ENCODE peak calls at places on chromosomes 1 and 21, in four cellular contexts. K is Peyer's patch, U is astrocyte of the spinal cord, X is thoracic aorta. H is an unnamed sample.

GRCh38 chr1:111908222-111908621 is 81.2 kb downstream of the KCND3 start:
- DNase-seq in K (no peak), U (no peak), X (no peak), H (no peak)

GRCh38 chr1:155219592-155220031 is 11.1 kb downstream of the MTX1 start:
- DNase-seq in K (no peak), U (no peak), X (no peak), H (no peak)

GRCh38 chr1:92029241-92029922 is 403 bp upstream of the EPHX4 start:
- DNase-seq in K (no peak), U (no peak), X (no peak), H (no peak)

GRCh38 chr21:45792682-45793383 is 149.3 kb downstream of the PCBP3 start:
- DNase-seq in K (no peak), U (no peak), X (no peak), H (no peak)

GRCh38 chr21:39489380-39489924 is 37.7 kb downstream of the SH3BGR start:
- DNase-seq in K (no peak), U (no peak), X (no peak), H (no peak)

GRCh38 chr1:227788279-227789041 is 27.0 kb upstream of the PRSS38 start:
- DNase-seq in K (no peak), U (peak; percentile 20), X (no peak), H (peak; percentile 65)

GRCh38 chr1:92934395-92935378 is 26.6 kb downstream of the DIPK1A start:
- DNase-seq in K (no peak), U (peak; percentile 85), X (no peak), H (peak; percentile 17)

GRCh38 chr1:49356594-49356993 is 579.9 kb upstream of the BEND5 start:
- DNase-seq in K (no peak), U (no peak), X (no peak), H (no peak)

GRCh38 chr1:205396972-205397616 is 24.8 kb downstream of the LEMD1 start:
- DNase-seq in K (no peak), U (peak; percentile 12), X (no peak), H (peak; percentile 64)

GRCh38 chr1:40039245-40039756 is 1.2 kb upstream of the CAP1 start:
- DNase-seq in K (no peak), U (no peak), X (peak; percentile 17), H (peak; percentile 41)

GRCh38 chr1:108051625-108052382 is 86.8 kb upstream of the VAV3 start:
- DNase-seq in K (no peak), U (no peak), X (no peak), H (no peak)

GRCh38 chr1:204041803-204042505 is 31.0 kb upstream of the SOX13 start:
- DNase-seq in K (no peak), U (no peak), X (no peak), H (no peak)

GRCh38 chr1:208544058-208544457 is 299.9 kb upstream of the PLXNA2 start:
- DNase-seq in K (no peak), U (no peak), X (no peak), H (no peak)

GRCh38 chr1:228075801-228076271 is 6.7 kb upstream of the ARF1 start:
- DNase-seq in K (no peak), U (no peak), X (no peak), H (no peak)

GRCh38 chr1:3548156-3548893 is 63.0 kb downstream of the MEGF6 start:
- DNase-seq in K (no peak), U (no peak), X (no peak), H (no peak)

GRCh38 chr1:31588751-31589515 is 12.6 kb downstream of the TINAGL1 start:
- DNase-seq in K (peak; percentile 73), U (no peak), X (no peak), H (no peak)

GRCh38 chr1:200279810-200280411 is 129.9 kb downstream of the ZNF281 start:
- DNase-seq in K (no peak), U (peak; percentile 67), X (no peak), H (peak; percentile 72)

GRCh38 chr1:40663324-40664166 is 1.9 kb downstream of the RIMS3 start:
- DNase-seq in K (no peak), U (no peak), X (no peak), H (no peak)

GRCh38 chr1:225847610-225848009 is 34.6 kb downstream of the TMEM63A start:
- DNase-seq in K (peak; percentile 74), U (no peak), X (no peak), H (no peak)

GRCh38 chr1:33295023-33295422 is 25.9 kb downstream of the A3GALT2 start:
- DNase-seq in K (no peak), U (no peak), X (no peak), H (no peak)

GRCh38 chr1:205271277-205271676 is 43.5 kb downstream of the TMCC2 start:
- DNase-seq in K (no peak), U (no peak), X (no peak), H (no peak)

GRCh38 chr1:115465802-115466363 is 127.8 kb upstream of the NGF start:
- DNase-seq in K (no peak), U (no peak), X (no peak), H (no peak)

GRCh38 chr1:57850572-57850971 is 426.7 kb upstream of the DAB1 start:
- DNase-seq in K (no peak), U (no peak), X (no peak), H (no peak)

GRCh38 chr21:24290151-24290833 is 1317.0 kb downstream of the MRPL39 start:
- DNase-seq in K (no peak), U (no peak), X (no peak), H (no peak)

GRCh38 chr21:33380483-33380998 is 22.7 kb upstream of the IFNGR2 start:
- DNase-seq in K (peak; percentile 88), U (peak; percentile 91), X (peak; percentile 93), H (peak; percentile 99)

GRCh38 chr1:183783342-183783741 is 21.6 kb upstream of the RGL1 start:
- DNase-seq in K (no peak), U (no peak), X (no peak), H (peak; percentile 35)

GRCh38 chr1:31705080-31705866 is 1.5 kb upstream of the COL16A1 start:
- DNase-seq in K (peak; percentile 67), U (peak; percentile 79), X (peak; percentile 30), H (peak; percentile 58)

GRCh38 chr1:150322310-150322709 is 977 bp downstream of the PRPF3 start:
- DNase-seq in K (no peak), U (no peak), X (no peak), H (peak; percentile 64)

GRCh38 chr1:64959973-64960372 is 6.4 kb downstream of the JAK1 start:
- DNase-seq in K (no peak), U (no peak), X (no peak), H (no peak)

GRCh38 chr1:219299420-219299819 is 125.7 kb downstream of the LYPLAL1 start:
- DNase-seq in K (no peak), U (no peak), X (no peak), H (no peak)

GRCh38 chr1:219302697-219303096 is 129.0 kb downstream of the LYPLAL1 start:
- DNase-seq in K (no peak), U (peak; percentile 12), X (no peak), H (no peak)

GRCh38 chr1:219310181-219310728 is 136.6 kb downstream of the LYPLAL1 start:
- DNase-seq in K (no peak), U (peak; percentile 47), X (no peak), H (no peak)

GRCh38 chr1:219308367-219308766 is 134.7 kb downstream of the LYPLAL1 start:
- DNase-seq in K (no peak), U (no peak), X (no peak), H (no peak)

GRCh38 chr1:219304227-219305226 is 130.8 kb downstream of the LYPLAL1 start:
- DNase-seq in K (no peak), U (peak; percentile 67), X (peak; percentile 66), H (peak; percentile 44)
- TF ChIP-seq CTCF in K (no peak), U (no peak), X (no peak), H (peak; percentile 28)

GRCh38 chr1:15035236-15035635 is 118.3 kb upstream of the TMEM51 start:
- DNase-seq in K (no peak), U (no peak), X (no peak), H (no peak)

GRCh38 chr1:15039017-15039648 is 114.4 kb upstream of the TMEM51 start:
- DNase-seq in K (no peak), U (no peak), X (no peak), H (no peak)

GRCh38 chr1:15036101-15036500 is 117.4 kb upstream of the TMEM51 start:
- DNase-seq in K (no peak), U (no peak), X (no peak), H (no peak)

GRCh38 chr1:15039901-15040300 is 113.6 kb upstream of the TMEM51 start:
- DNase-seq in K (no peak), U (no peak), X (no peak), H (no peak)

DNA sequence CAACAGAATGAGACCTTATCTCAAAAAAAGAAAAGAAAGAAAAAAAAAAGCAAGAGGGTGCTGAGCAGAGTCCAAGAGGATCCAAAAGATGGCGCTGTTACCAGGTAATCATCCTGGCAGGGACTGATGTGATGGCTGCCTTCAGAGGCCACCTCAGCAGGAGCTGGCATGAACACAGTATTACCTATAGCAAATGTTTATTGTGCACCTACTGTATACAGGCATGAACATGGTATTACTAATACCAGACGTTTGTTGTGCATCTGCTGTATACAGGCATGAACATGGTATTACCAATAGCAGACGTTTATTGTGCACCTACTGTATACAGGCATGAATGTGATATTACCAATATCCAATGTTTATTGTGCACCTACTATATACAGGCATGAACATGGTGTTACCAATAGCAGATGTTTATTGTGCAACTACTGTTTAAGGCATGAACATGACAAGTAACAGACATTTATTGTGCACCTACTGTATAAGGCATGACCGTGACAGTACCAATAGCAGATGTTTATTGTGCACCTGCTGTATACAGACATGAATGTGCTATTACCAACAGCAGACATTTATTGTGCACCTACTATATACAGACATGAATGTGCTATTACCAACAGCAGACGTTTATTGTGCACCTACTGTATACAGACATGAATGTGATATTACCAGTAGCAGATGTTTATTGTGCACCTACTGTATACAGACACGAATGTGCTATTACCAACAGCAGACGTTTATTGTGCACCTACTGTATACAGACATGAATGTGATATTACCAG is 115.1 kb upstream of the TMEM51 start:
- DNase-seq in K (no peak), U (peak; percentile 21), X (no peak), H (peak; percentile 35)
- H3K4me3 ChIP-seq in K (no peak overlapping the region), U (no peak overlapping the region), X (no peak overlapping the region), H (no peak overlapping the region)

GRCh38 chr1:56798053-56798471 is 21.1 kb downstream of the FYB2 start:
- DNase-seq in K (no peak), U (peak; percentile 51), X (no peak), H (peak; percentile 26)

GRCh38 chr1:56799605-56800398 is 19.4 kb downstream of the FYB2 start:
- DNase-seq in K (no peak), U (peak; percentile 42), X (no peak), H (peak; percentile 51)

GRCh38 chr1:56806804-56807203 is 12.4 kb downstream of the FYB2 start:
- DNase-seq in K (no peak), U (no peak), X (no peak), H (no peak)

GRCh38 chr1:56808385-56808784 is 10.8 kb downstream of the FYB2 start:
- DNase-seq in K (no peak), U (no peak), X (no peak), H (no peak)

GRCh38 chr1:56803561-56804156 is 15.5 kb downstream of the FYB2 start:
- DNase-seq in K (peak; percentile 58), U (no peak), X (no peak), H (peak; percentile 53)
- TF ChIP-seq CTCF in K (peak; percentile 70), U (peak; percentile 71), X (no peak), H (peak; percentile 66)

GRCh38 chr1:61132176-61133047 is 50.1 kb downstream of the NFIA start:
- DNase-seq in K (no peak), U (peak; percentile 48), X (no peak), H (peak; percentile 42)
- H3K4me3 ChIP-seq in K (no peak overlapping the region), U (no peak overlapping the region), X (peak overlapping the region; percentile 64), H (no peak overlapping the region)